ENCODE peak calls at places on chromosomes 5 and 9, in five cellular contexts. M is NCI-H774, P is endothelial cell, W is epithelial cell of prostate, D is pulmonary artery endothelial cell. U is an unnamed sample.

GRCh38 chr9:97753975-97754374 is 56.8 kb upstream of the XPA start:
- DNase-seq in M (no peak), P (no peak), W (no peak), D (no peak), U (no peak)

GRCh38 chr9:108756746-108757490 is 98.9 kb downstream of the ACTL7B start:
- DNase-seq in M (no peak), P (no peak), W (no peak), D (no peak), U (no peak)

GRCh38 chr9:108746864-108747263 is 108.9 kb downstream of the ACTL7B start:
- DNase-seq in M (no peak), P (no peak), W (no peak), D (no peak), U (peak)

GRCh38 chr5:1470762-1471211 is 25.5 kb upstream of the SLC6A3 start:
- DNase-seq in M (no peak), P (no peak), W (no peak), D (no peak), U (no peak)

GRCh38 chr9:84166828-84167400 is 173.6 kb downstream of the SLC28A3 start:
- DNase-seq in M (peak), P (no peak), W (no peak), D (no peak), U (no peak)

GRCh38 chr5:107483196-107483595 is 187.5 kb downstream of the EFNA5 start:
- DNase-seq in M (no peak), P (no peak), W (no peak), D (no peak), U (no peak)

GRCh38 chr9:4792054-4792571 is 631 bp upstream of the RCL1 start:
- DNase-seq in M (no peak), P (peak), W (no peak), D (no peak), U (no peak)

GRCh38 chr5:110346893-110347358 is 379.5 kb downstream of the TMEM232 start:
- DNase-seq in M (no peak), P (no peak), W (no peak), D (no peak), U (no peak)

GRCh38 chr5:67493676-67494075 is 297.1 kb upstream of the CD180 start:
- DNase-seq in M (peak), P (peak), W (no peak), D (no peak), U (peak)

GRCh38 chr5:123673107-123673506 is 161.1 kb downstream of the CSNK1G3 start:
- DNase-seq in M (no peak), P (no peak), W (no peak), D (no peak), U (peak)

GRCh38 chr9:93677641-93678136 is 101.3 kb downstream of the PHF2 start:
- DNase-seq in M (no peak), P (peak), W (no peak), D (no peak), U (no peak)

GRCh38 chr5:133386662-133387061 is 225.7 kb downstream of the FSTL4 start:
- DNase-seq in M (no peak), P (no peak), W (no peak), D (no peak), U (no peak)

GRCh38 chr5:102823441-102823874 is 68.4 kb downstream of the PAM start:
- DNase-seq in M (no peak), P (no peak), W (no peak), D (peak), U (peak)

GRCh38 chr5:150595466-150596031 is 44.9 kb upstream of the SYNPO start:
- DNase-seq in M (no peak), P (peak), W (no peak), D (peak), U (peak)

GRCh38 chr9:76687861-76688374 is 76.3 kb upstream of the PCA3 start:
- DNase-seq in M (no peak), P (no peak), W (peak), D (peak), U (peak)

GRCh38 chr9:122180633-122181032 is 20.9 kb downstream of the MORN5 start:
- DNase-seq in M (peak), P (no peak), W (peak), D (no peak), U (peak)

GRCh38 chr9:120916573-120916972 is 10.0 kb downstream of the TRAF1 start:
- DNase-seq in M (no peak), P (no peak), W (no peak), D (no peak), U (no peak)

GRCh38 chr9:108813951-108814601 is 41.7 kb downstream of the ACTL7B start:
- DNase-seq in M (peak), P (peak), W (peak), D (peak), U (peak)

GRCh38 chr5:135891804-135892203 is 3.8 kb downstream of the IL9 start:
- DNase-seq in M (no peak), P (peak), W (no peak), D (no peak), U (no peak)

GRCh38 chr9:37026085-37026935 is 7.8 kb downstream of the PAX5 start:
- DNase-seq in M (no peak), P (peak), W (no peak), D (no peak), U (peak)

GRCh38 chr9:120970249-120970648 is 43.7 kb upstream of the TRAF1 start:
- DNase-seq in M (no peak), P (no peak), W (no peak), D (no peak), U (no peak)

GRCh38 chr9:77807295-77807694 is 159.2 kb upstream of the GNA14 start:
- DNase-seq in M (no peak), P (no peak), W (peak), D (peak), U (peak)

GRCh38 chr9:36865731-36866635 is 168.1 kb downstream of the PAX5 start:
- DNase-seq in M (no peak), P (no peak), W (no peak), D (no peak), U (no peak)

GRCh38 chr5:69512740-69513260 is 20.2 kb downstream of the OCLN start:
- DNase-seq in M (no peak), P (no peak), W (no peak), D (peak), U (peak)

GRCh38 chr5:133883916-133884315 is 84.5 kb downstream of the C5orf15 start:
- DNase-seq in M (no peak), P (no peak), W (no peak), D (no peak), U (no peak)

GRCh38 chr5:139664273-139664693 is 16.1 kb downstream of the CXXC5 start:
- DNase-seq in M (no peak), P (no peak), W (no peak), D (no peak), U (no peak)

GRCh38 chr5:88952996-88953643 is 70.1 kb upstream of the MEF2C start:
- DNase-seq in M (no peak), P (no peak), W (no peak), D (no peak), U (no peak)

GRCh38 chr5:116038817-116039216 is 6.5 kb downstream of the ARL14EPL start:
- DNase-seq in M (no peak), P (no peak), W (no peak), D (no peak), U (no peak)

GRCh38 chr9:133105461-133105770 is 15.6 kb downstream of the RALGDS start:
- DNase-seq in M (no peak), P (no peak), W (no peak), D (no peak), U (no peak)

U was measured in astrocyte of the hippocampus.